ENCODE peak calls at places on chromosomes 12 and 14, in seven cellular contexts. B is HCT116, V is A549, K is K562, C is upper lobe of right lung, M is heart right ventricle, G is fibroblast of pulmonary artery. R is an unnamed sample.

GRCh38 chr12:50597200-50598195 is 92.7 kb downstream of the DIP2B start:
- DNase-seq in G (peak; percentile 91), M (no peak), C (no peak), B (peak; percentile 71), K (no peak), V (peak; percentile 67), R (no peak)

GRCh38 chr12:40577834-40578233 is 114.4 kb upstream of the CNTN1 start:
- DNase-seq in B (no peak), C (no peak), G (no peak), V (no peak), M (no peak), K (no peak), R (no peak)

GRCh38 chr12:15527201-15527782 is 205.0 kb downstream of the PTPRO start:
- DNase-seq in G (peak; percentile 45), V (no peak), B (peak; percentile 29), K (no peak), M (peak; percentile 23), C (peak; percentile 76), R (no peak)

GRCh38 chr14:99352688-99353280 is 80.8 kb upstream of the BCL11B start:
- DNase-seq in V (no peak), M (no peak), B (no peak), G (no peak), C (peak; percentile 40), K (no peak), R (no peak)

GRCh38 chr14:39203659-39204606 is 28.9 kb downstream of the PNN start:
- DNase-seq in V (no peak), M (no peak), G (no peak), B (peak; percentile 27), K (peak; percentile 24), C (no peak), R (no peak)

GRCh38 chr14:105203057-105203494 is 22.0 kb upstream of the NUDT14 start:
- DNase-seq in C (peak; percentile 90), M (peak; percentile 84), B (no peak), G (peak; percentile 63), K (peak; percentile 71), V (peak; percentile 81), R (peak; percentile 77)

GRCh38 chr14:39232554-39233415 is 930 bp upstream of the MIA2 start:
- DNase-seq in G (peak; percentile 91), B (no peak), V (no peak), K (no peak), M (no peak), C (peak; percentile 67), R (no peak)

GRCh38 chr12:20183563-20183962 is 184.8 kb upstream of the PDE3A start:
- DNase-seq in K (no peak), G (peak; percentile 75), C (no peak), M (no peak), V (no peak), B (no peak), R (no peak)

GRCh38 chr14:77036484-77037337 is 8.2 kb upstream of the IRF2BPL start:
- DNase-seq in M (no peak), G (no peak), K (no peak), V (no peak), B (no peak), C (no peak), R (no peak)

GRCh38 chr14:68501621-68502052 is 291.2 kb downstream of the ZFP36L1 start:
- DNase-seq in V (no peak), G (no peak), M (peak; percentile 53), K (no peak), C (no peak), B (no peak), R (peak; percentile 68)

GRCh38 chr14:52283099-52283498 is 15.6 kb downstream of the PTGDR start:
- DNase-seq in B (no peak), G (no peak), V (no peak), C (no peak), M (no peak), K (no peak), R (no peak)

GRCh38 chr12:12837025-12837872 is 24.1 kb downstream of the DDX47 start:
- DNase-seq in M (no peak), G (peak; percentile 83), C (no peak), V (peak; percentile 75), K (peak; percentile 48), B (peak; percentile 67), R (peak; percentile 32)

GRCh38 chr14:25349269-25349668 is 299.3 kb upstream of the STXBP6 start:
- DNase-seq in B (no peak), M (no peak), G (peak; percentile 2), V (no peak), C (no peak), K (no peak), R (no peak)

GRCh38 chr12:56121204-56121870 is 3.3 kb downstream of the ZC3H10 start:
- DNase-seq in K (no peak), V (no peak), B (no peak), C (no peak), G (no peak), M (no peak), R (no peak)

GRCh38 chr12:97275261-97276197 is 187.1 kb upstream of the RMST start:
- DNase-seq in V (no peak), M (no peak), G (no peak), C (no peak), B (no peak), K (no peak), R (peak; percentile 24)

GRCh38 chr14:58104808-58105207 is 47.2 kb downstream of the ARMH4 start:
- DNase-seq in G (peak; percentile 63), C (no peak), V (no peak), K (no peak), B (no peak), M (no peak), R (no peak)

GRCh38 chr12:123998960-123999359 is 25.9 kb downstream of the ZNF664 start:
- DNase-seq in V (no peak), G (peak; percentile 23), K (peak; percentile 28), B (no peak), M (no peak), C (no peak), R (no peak)

GRCh38 chr12:76519538-76519937 is 40.0 kb downstream of the OSBPL8 start:
- DNase-seq in K (no peak), V (no peak), M (no peak), C (no peak), B (no peak), G (peak; percentile 52), R (no peak)

GRCh38 chr14:105018414-105018813 is 2.5 kb downstream of the CDCA4 start:
- DNase-seq in B (no peak), C (no peak), V (no peak), G (no peak), K (no peak), M (no peak), R (no peak)

DNA sequence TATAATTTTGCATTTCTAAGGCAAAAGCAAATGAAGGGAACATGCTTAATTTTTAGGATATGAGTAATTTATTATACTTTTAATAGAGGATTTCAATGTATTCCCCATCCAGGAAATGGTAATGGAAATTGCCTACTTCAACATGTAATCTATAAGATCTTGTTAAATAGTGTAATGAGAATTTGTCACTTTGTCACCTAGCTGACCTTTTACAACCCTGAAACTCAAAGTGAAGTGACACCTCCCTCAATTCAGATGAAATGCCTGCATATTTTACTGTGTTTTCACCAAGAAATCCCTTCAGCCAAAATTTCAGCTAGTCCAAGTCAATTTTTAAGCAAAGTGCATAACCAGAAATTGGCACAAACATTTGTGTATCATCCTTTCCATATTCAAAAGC is 101.0 kb downstream of the IGF1 start:
- DNase-seq in B (no peak), M (no peak), G (no peak), C (no peak), K (no peak), V (no peak), R (no peak)
- H3K4me3 ChIP-seq in B (no peak overlapping the region), M (no peak overlapping the region), G (no peak overlapping the region), C (no peak overlapping the region), K (no peak overlapping the region), V (no peak overlapping the region), R (no peak overlapping the region)

DNA sequence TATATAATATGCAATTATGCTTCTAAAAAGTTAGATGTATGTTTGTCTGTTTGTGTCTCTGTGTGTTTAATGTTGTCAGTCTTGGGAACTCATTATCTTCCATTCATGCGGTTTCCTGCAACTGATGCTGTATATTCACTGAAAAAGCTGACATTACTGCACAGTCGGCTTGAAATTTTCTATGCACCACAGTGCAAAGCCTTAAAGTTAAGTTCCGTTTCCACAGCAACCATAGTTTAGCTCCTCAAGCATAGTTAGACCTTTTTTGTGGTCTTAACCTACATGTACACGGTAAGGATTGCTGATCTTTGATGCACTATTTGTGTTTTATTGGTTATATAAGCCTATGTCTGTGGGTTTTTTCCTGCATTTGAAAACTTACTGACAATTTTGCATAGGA is 309.4 kb downstream of the KCNC2 start:
- DNase-seq in G (no peak), C (no peak), B (no peak), K (no peak), V (no peak), M (no peak), R (no peak)
- H3K4me3 ChIP-seq in G (no peak overlapping the region), C (no peak overlapping the region), B (no peak overlapping the region), K (no peak overlapping the region), V (no peak overlapping the region), M (no peak overlapping the region), R (no peak overlapping the region)

GRCh38 chr14:65373011-65373670 is 39.4 kb upstream of the FUT8 start:
- DNase-seq in V (no peak), C (no peak), B (no peak), M (no peak), K (no peak), G (no peak), R (peak; percentile 16)
- H3K4me3 ChIP-seq in V (no peak overlapping the region), C (no peak overlapping the region), B (no peak overlapping the region), M (no peak overlapping the region), K (no peak overlapping the region), G (no peak overlapping the region), R (no peak overlapping the region)

GRCh38 chr14:81018245-81018644 is 62.8 kb downstream of the TSHR start:
- DNase-seq in G (no peak), B (no peak), C (no peak), V (no peak), K (no peak), M (no peak), R (no peak)
- H3K4me3 ChIP-seq in G (no peak overlapping the region), B (no peak overlapping the region), C (no peak overlapping the region), V (no peak overlapping the region), K (no peak overlapping the region), M (no peak overlapping the region), R (no peak overlapping the region)

GRCh38 chr14:60658116-60658515 is 8.8 kb upstream of the SIX1 start:
- DNase-seq in B (no peak), M (no peak), K (no peak), V (no peak), C (no peak), G (no peak), R (no peak)
- H3K4me3 ChIP-seq in B (no peak overlapping the region), M (no peak overlapping the region), K (no peak overlapping the region), V (no peak overlapping the region), C (no peak overlapping the region), G (peak overlapping the region; percentile 71), R (no peak overlapping the region)